ENCODE peak calls at places on chromosomes 1 and 21, in four cellular contexts. U is K562; K is CD8-positive, alpha-beta T cell; Z is mesenchymal stem cell. M is an unnamed sample. For H3K4me1, the result is how much of the 10 kb centered on the place peaks cover.

GRCh38 chr21:33396966-33397365 is 6.2 kb upstream of the IFNGR2 start:
- DNase-seq in K (no peak), U (no peak), Z (peak), M (no peak)

GRCh38 chr1:172671591-172671990 is 12.7 kb downstream of the FASLG start:
- DNase-seq in U (no peak), K (no peak), Z (peak), M (no peak)

GRCh38 chr1:16905856-16906702 is 10.3 kb downstream of the RNU1-2 start:
- DNase-seq in Z (peak), K (no peak), U (no peak), M (no peak)

GRCh38 chr1:211133393-211133840 is 531 bp downstream of the KCNH1 start:
- DNase-seq in Z (peak), K (no peak), U (no peak), M (no peak)

GRCh38 chr1:78078358-78078757 is 32.6 kb downstream of the GIPC2 start:
- DNase-seq in Z (no peak), K (no peak), U (no peak), M (no peak)

GRCh38 chr1:163250382-163250974 is 47.8 kb upstream of the RGS5 start:
- DNase-seq in K (no peak), Z (no peak), U (no peak), M (no peak)

GRCh38 chr1:55060133-55060999 is 21.0 kb downstream of the PCSK9 start:
- DNase-seq in Z (peak), U (no peak), K (no peak), M (no peak)

GRCh38 chr21:45990049-45990711 is 8.6 kb downstream of the COL6A1 start:
- DNase-seq in Z (no peak), U (no peak), K (no peak), M (no peak)

GRCh38 chr1:11952455-11953109 is 18.1 kb downstream of the PLOD1 start:
- DNase-seq in K (no peak), U (no peak), Z (no peak), M (no peak)

GRCh38 chr1:166811691-166812090 is 27.6 kb upstream of the POGK start:
- DNase-seq in K (no peak), Z (no peak), U (no peak), M (no peak)

GRCh38 chr1:184958554-184959353 is 15.6 kb downstream of the NIBAN1 start:
- DNase-seq in Z (peak), U (no peak), K (no peak), M (no peak)

GRCh38 chr1:51605961-51606723 is 10.8 kb upstream of the OSBPL9 start:
- DNase-seq in U (no peak), Z (no peak), K (no peak), M (no peak)

GRCh38 chr1:168362991-168363390 is 82.3 kb downstream of the TBX19 start:
- DNase-seq in U (no peak), K (peak), Z (no peak), M (no peak)

GRCh38 chr1:21294266-21295058 is 4.2 kb upstream of the ECE1 start:
- DNase-seq in U (no peak), Z (peak), K (peak), M (peak)
- H3K4me1 ChIP-seq in U (under half), Z (under half), K (half or more), M (under half)

DNA sequence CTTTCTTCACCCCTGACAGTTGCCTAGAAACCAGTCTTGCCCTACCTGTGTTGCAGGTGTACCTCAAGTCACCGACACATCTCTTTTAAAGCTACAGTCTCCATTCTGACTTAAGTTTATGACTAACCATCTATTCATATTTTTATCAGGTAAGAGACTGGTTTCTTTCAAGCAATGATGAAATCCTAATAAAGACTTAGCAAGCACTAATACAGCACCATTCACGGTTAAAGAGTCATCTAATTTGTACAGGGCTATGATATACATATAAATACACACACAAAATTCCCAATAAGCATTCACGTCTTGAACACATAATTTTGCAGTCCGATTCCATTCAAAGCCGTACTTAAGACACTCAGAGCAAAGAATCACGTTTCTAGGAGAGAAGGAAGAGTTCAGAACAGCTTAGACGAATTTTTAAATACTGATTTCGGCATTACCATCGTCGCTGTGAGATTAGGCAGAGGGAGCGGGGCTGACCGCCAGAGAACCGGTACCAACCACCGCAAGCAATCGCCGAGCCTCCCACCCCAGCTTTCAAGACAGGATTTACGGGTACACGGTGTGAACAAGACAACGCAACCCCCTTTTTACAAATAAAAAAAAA is 943 bp downstream of the ERRFI1 start:
- DNase-seq in U (no peak), Z (peak), K (no peak), M (no peak)
- H3K4me1 ChIP-seq in U (under half), Z (under half), K (under half), M (under half)

DNA sequence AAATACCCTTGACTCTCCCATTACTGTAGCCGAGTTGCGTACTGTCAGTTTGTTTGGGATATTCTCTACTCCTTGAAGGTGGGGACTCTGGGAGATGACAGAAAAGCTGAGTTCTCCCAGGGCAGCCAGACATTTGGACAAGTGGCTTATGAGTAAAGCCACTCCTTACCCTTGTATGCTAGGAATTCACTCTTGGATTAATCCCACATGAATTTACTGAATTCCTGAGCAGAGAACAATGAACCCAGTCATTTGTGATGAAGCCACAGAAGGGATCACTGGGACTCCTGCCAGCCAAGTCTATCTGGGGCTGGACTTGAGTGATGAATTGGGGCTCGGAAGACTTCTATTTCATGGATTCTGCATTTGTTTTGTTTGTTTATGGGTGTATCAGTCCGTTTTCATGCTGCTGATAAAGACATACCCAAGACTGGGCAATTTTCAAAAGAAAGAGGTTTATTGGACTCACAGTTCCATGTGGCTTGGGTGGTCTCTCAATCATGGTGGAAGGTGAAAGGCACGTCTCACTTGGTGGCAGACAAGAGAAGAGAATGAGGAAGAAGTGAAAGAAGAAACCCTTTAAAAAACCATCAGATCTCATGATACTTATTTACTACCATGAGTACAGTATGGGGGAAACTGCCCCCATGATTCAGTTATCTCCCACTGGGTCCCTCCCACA is 25.1 kb downstream of the C1orf116 start:
- DNase-seq in U (no peak), Z (peak), K (no peak), M (peak)
- H3K4me1 ChIP-seq in U (under half), Z (under half), K (under half), M (under half)

DNA sequence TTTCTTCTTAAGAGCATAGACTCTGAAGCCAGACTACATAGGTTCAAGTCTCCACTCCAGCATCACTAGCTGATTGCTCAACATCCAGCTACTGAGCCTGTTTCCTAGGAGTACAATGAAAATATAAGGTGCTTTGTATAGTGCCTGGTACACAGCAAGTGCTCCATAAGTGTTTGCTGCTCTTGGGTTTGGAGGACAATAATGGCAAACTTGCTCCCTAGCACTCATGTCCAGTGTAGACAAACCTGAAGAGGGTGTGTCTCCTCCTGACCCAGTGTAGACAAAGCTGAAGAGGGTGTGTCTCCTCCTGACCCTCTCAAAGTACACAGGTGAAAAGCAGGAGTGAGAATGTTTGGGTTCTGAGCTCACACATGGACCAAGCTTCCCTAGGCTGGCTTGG is 10.5 kb upstream of the ECE1 start:
- DNase-seq in Z (no peak), U (no peak), K (no peak), M (no peak)
- H3K4me1 ChIP-seq in Z (under half), U (under half), K (under half), M (under half)

DNA sequence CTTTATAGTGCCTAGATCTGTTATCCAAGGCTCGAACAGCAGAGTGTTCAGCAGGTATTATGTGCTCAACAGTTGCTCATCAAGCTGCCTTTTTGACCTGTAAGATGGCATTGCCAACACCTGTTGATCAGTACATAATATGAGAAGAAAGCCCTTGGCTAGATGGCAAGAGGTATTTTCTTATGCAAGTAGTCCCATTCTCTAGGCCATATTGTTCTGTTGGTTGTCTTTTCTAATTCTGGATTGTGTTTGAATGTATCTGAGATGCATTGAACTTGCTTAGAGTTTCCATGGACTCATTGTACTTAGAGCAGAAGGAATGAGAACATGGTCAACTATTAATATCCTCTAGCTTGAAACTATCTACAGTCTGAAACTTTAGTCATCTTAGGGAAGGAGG is 57.4 kb downstream of the LRRC8D start:
- DNase-seq in K (no peak), Z (no peak), U (no peak), M (no peak)
- H3K4me1 ChIP-seq in K (under half), Z (under half), U (half or more), M (under half)

DNA sequence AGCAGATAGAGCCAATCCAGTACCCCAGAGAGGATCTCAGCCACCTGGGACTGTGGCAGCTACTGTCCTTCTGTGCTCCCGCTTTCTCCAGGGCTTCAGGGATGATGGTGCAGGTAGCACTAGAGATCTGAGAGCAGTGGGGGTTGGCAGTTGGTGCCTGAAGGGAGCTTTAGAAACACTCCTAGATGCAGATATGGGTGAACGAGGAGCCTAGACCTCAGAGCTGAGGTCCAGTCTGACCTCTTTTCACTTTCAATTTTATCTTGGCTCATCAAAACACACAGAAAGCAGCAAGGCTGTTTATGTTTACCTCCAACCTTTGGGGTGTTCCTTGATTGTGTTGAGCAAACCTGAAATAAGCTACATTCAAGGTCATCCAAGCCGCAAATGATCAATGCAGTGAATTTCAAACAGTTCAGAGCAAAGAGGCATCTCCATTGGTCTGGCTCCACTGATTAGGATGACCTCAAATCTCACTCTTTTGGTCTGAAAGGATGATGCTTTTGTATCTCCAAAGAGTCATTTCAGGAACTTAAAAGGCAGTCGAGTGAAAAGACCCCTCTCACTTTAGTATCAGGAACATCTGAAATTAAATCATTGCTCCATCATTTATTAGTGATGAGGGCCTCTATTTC is 1.3 kb downstream of the LY9 start:
- DNase-seq in Z (no peak), K (no peak), U (no peak), M (peak)
- H3K4me1 ChIP-seq in Z (under half), K (under half), U (under half), M (under half)

GRCh38 chr1:29706936-29707335 is 470.6 kb downstream of the PTPRU start:
- DNase-seq in Z (peak), K (no peak), U (peak), M (no peak)

GRCh38 chr1:29709711-29710169 is 473.4 kb downstream of the PTPRU start:
- DNase-seq in K (no peak), U (no peak), Z (peak), M (no peak)

GRCh38 chr1:29708818-29709710 is 472.7 kb downstream of the PTPRU start:
- DNase-seq in Z (peak), K (no peak), U (no peak), M (no peak)

GRCh38 chr1:29707796-29708195 is 471.5 kb downstream of the PTPRU start:
- DNase-seq in K (no peak), Z (no peak), U (no peak), M (no peak)

DNA sequence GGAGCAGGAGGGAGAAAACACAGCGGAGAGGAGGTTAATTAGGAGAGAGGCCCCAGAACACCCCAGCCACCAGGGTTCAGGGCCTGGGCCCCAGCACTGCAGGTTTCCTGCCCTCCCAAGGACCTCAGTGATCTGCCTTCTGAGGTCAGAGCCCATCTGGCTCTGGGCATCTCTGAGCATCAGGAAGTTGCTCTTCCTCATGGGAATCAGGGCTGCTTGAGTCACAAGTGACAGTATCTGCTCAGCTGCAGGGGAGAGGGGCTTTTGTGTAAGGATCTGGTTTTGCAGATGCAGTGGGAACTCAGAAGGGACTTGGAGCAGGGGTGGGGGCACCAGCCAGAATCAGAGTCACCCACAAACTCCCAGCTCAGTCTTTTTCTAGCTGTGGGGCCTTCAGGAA is 472.1 kb downstream of the PTPRU start:
- DNase-seq in Z (peak), U (no peak), K (no peak), M (no peak)
- H3K4me1 ChIP-seq in Z (under half), U (under half), K (under half), M (under half)

DNA sequence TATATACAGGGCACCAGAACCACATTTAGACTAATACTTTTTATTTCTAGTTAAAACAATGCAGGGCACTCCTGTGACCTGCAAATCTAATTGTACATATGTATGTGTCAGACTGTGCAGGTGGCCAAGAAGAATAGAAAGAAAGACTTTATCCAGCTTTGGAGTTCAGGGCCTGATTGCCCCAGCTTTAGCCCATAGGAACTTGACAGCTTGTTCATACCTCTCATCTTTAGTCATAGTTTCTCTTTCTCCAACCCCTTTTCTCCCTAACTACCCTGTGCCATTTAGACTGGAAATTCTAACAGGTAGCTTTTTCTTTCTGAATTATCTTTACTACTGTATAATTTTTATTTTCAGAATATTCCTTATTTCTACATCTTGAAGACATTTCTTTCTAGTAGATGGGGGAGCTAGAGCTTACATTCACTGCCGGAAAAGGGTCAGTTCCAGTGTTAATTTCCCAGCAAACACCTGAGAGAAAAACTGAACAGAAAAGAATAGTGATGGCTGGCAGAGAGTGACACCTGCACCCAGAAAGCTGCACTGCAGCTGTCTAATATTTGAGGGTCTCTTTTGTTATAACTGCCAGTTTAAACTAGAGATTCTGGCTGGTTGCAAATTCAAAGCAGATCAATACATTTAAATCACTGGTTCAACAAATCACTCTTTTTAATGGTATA is 8.4 kb downstream of the YBX1 start:
- DNase-seq in U (no peak), K (no peak), Z (no peak), M (no peak)
- H3K4me1 ChIP-seq in U (under half), K (half or more), Z (under half), M (under half)

DNA sequence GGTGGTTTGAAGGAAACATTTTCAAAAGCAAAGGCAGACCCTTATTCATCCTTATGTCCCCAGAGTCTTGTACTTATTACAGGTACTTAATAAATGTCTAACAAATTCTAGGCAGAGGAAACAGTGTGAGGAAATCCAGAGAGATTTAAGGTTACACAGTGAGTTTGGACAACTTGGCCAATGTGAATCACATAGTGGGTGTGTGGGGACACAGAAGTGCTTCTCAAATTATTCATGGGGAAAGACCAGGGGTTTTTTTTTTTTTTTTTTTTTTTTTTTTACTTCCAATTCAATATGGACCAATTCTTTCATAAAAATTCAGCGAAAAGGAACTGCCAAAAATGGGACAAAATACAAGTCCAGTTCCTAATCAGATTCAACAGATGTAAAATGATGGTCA is 15.1 kb downstream of the GNG12 start:
- DNase-seq in U (no peak), Z (no peak), K (no peak), M (no peak)
- H3K4me1 ChIP-seq in U (under half), Z (under half), K (under half), M (under half)

GRCh38 chr21:42061866-42062542 is 9.1 kb upstream of the UMODL1 start:
- DNase-seq in U (no peak), K (no peak), Z (no peak), M (no peak)
- H3K4me1 ChIP-seq in U (under half), K (under half), Z (under half), M (under half)

M was measured in lung.